ENCODE peak calls at places on chromosomes 6 and 20, in five cellular contexts. G is GM10248, R is WTC11, C is NCI-H2029 treated with DMSO at 0.1 percent for 48 hours, S is NCI-H1105 treated with DMSO at 0.1 percent for 48 hours. E is an unnamed sample.

GRCh38 chr6:3603443-3604130 is 146.7 kb upstream of the SLC22A23 start:
- DNase-seq in G (no peak), R (no peak), C (no peak), S (no peak), E (peak)

GRCh38 chr6:13375360-13375878 is 47.1 kb upstream of the TBC1D7 start:
- DNase-seq in G (peak), R (no peak), C (no peak), S (no peak), E (peak)

GRCh38 chr6:153312633-153313032 is 181.6 kb upstream of the RGS17 start:
- DNase-seq in G (peak), R (peak), C (peak), S (peak), E (peak)

GRCh38 chr20:61185841-61186601 is 66.0 kb upstream of the CDH4 start:
- DNase-seq in G (no peak), R (no peak), C (no peak), S (no peak), E (peak)

GRCh38 chr6:158002951-158003853 is 21.5 kb downstream of the SYNJ2 start:
- DNase-seq in G (no peak), R (no peak), C (no peak), S (no peak), E (peak)

GRCh38 chr20:46013826-46014516 is 5.3 kb downstream of the MMP9 start:
- DNase-seq in G (peak), R (peak), C (peak), S (peak), E (peak)

GRCh38 chr20:62461157-62461556 is 14.6 kb downstream of the GATA5 start:
- DNase-seq in G (no peak), R (no peak), C (no peak), S (no peak), E (no peak)

GRCh38 chr20:25529295-25529951 is 55.9 kb downstream of the NINL start:
- DNase-seq in G (no peak), R (no peak), C (no peak), S (no peak), E (no peak)

GRCh38 chr20:5191829-5192569 is 65.2 kb downstream of the CDS2 start:
- DNase-seq in G (peak), R (peak), C (peak), S (peak), E (peak)

GRCh38 chr20:10561302-10561701 is 112.5 kb downstream of the JAG1 start:
- DNase-seq in G (no peak), R (no peak), C (no peak), S (no peak), E (no peak)

GRCh38 chr6:6452002-6452401 is 131.5 kb upstream of the F13A1 start:
- DNase-seq in G (no peak), R (no peak), C (no peak), S (no peak), E (no peak)

GRCh38 chr20:33490023-33490933 is at the start of gene CBFA2T2:
- DNase-seq in G (no peak), R (no peak), C (no peak), S (no peak), E (peak)

GRCh38 chr6:169881976-169882375 is 130.6 kb downstream of the ERMARD start:
- DNase-seq in G (no peak), R (no peak), C (no peak), S (no peak), E (no peak)

GRCh38 chr6:152310371-152310954 is 326.7 kb downstream of the SYNE1 start:
- DNase-seq in G (no peak), R (no peak), C (no peak), S (no peak), E (no peak)

GRCh38 chr6:142728910-142729481 is 216.0 kb downstream of the HIVEP2 start:
- DNase-seq in G (no peak), R (no peak), C (no peak), S (no peak), E (peak)

GRCh38 chr20:34215711-34216381 is 25.4 kb upstream of the ASIP start:
- DNase-seq in G (peak), R (peak), C (peak), S (peak), E (peak)

GRCh38 chr6:130466744-130467052 is 100.9 kb downstream of the TMEM200A start:
- DNase-seq in G (no peak), R (no peak), C (no peak), S (no peak), E (no peak)

GRCh38 chr6:99432877-99433276 is 7.8 kb upstream of the PNISR start:
- DNase-seq in G (no peak), R (no peak), C (no peak), S (no peak), E (no peak)

GRCh38 chr6:110296151-110297028 is 61.8 kb downstream of the METTL24 start:
- DNase-seq in G (no peak), R (no peak), C (no peak), S (no peak), E (no peak)

GRCh38 chr20:45933231-45934045 is 1.0 kb upstream of the PCIF1 start:
- DNase-seq in G (peak), R (peak), C (peak), S (peak), E (peak)

GRCh38 chr6:77401231-77401630 is 62.1 kb downstream of the HTR1B start:
- DNase-seq in G (no peak), R (no peak), C (no peak), S (no peak), E (no peak)